ENCODE peak calls at places on chromosome 19, in eight cellular contexts. Y is PC-3, S is right atrium auricular region, D is endothelial cell of umbilical vein, E is Peyer's patch, O is ascending aorta, M is PC-9, F is stomach. Z is an unnamed sample.

GRCh38 chr19:3708207-3708931 is at the start of gene TJP3:
- DNase-seq in Y (peak), S (no peak), D (no peak), E (peak), O (no peak), M (peak), F (peak), Z (no peak)

GRCh38 chr19:17931532-17932191 is 1.2 kb upstream of the CCDC124 start:
- DNase-seq in Y (no peak), S (no peak), D (peak), E (no peak), O (no peak), M (no peak), F (no peak), Z (no peak)

GRCh38 chr19:33290956-33291622 is 11.2 kb downstream of the CEBPA start:
- DNase-seq in Y (peak), S (no peak), D (no peak), E (peak), O (no peak), M (peak), F (no peak), Z (no peak)

GRCh38 chr19:33438016-33438671 is 64.6 kb downstream of the CEBPG start:
- DNase-seq in Y (peak), S (no peak), D (no peak), E (no peak), O (no peak), M (peak), F (no peak), Z (no peak)

GRCh38 chr19:22609630-22610029 is 24.5 kb upstream of the ZNF492 start:
- DNase-seq in Y (no peak), S (peak), D (no peak), E (no peak), O (peak), M (no peak), F (no peak), Z (no peak)

GRCh38 chr19:19488041-19488874 is 27.1 kb downstream of the TSSK6 start:
- DNase-seq in Y (no peak), S (no peak), D (peak), E (no peak), O (no peak), M (no peak), F (peak), Z (no peak)

GRCh38 chr19:37933965-37934364 is 27.0 kb downstream of the SIPA1L3 start:
- DNase-seq in Y (no peak), S (no peak), D (no peak), E (peak), O (no peak), M (no peak), F (peak), Z (no peak)

GRCh38 chr19:6806488-6806887 is 34.0 kb downstream of the VAV1 start:
- DNase-seq in Y (peak), S (no peak), D (no peak), E (no peak), O (no peak), M (no peak), F (no peak), Z (no peak)

GRCh38 chr19:772730-773436 is 22.0 kb downstream of the MISP start:
- DNase-seq in Y (no peak), S (no peak), D (no peak), E (no peak), O (no peak), M (no peak), F (no peak), Z (no peak)

GRCh38 chr19:31730270-31730669 is 381.0 kb upstream of the TSHZ3 start:
- DNase-seq in Y (no peak), S (no peak), D (no peak), E (no peak), O (no peak), M (no peak), F (no peak), Z (no peak)

DNA sequence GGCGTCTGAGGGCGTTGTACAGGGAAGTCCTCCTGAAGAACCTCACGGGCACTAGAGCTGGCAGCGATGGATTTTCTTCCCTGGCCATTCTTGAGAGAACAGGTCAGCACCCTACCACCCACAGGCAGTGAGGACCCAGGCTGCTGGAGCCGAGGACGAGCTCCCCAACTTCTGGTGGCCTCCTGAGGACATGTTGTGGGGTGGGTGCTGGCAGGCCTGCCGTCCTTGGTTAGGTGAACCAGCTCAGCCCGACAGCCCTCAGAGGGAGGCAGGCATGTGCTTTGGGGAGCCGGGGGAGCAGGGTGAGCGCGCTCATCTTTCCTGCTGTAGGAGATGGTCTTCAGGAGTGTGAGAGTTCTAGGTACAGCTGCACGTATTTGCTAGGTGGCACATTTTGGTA is 15.4 kb downstream of the LYL1 start:
- DNase-seq in Y (no peak), S (no peak), D (no peak), E (no peak), O (peak), M (no peak), F (no peak), Z (no peak)
- H3K27ac ChIP-seq in Y (no peak), S (no peak), D (no peak), E (no peak), O (peak), M (no peak), F (no peak), Z (no peak)

GRCh38 chr19:50203281-50204080 is at the start of gene MYH14:
- DNase-seq in Y (peak), S (peak), D (peak), E (peak), O (peak), M (peak), F (peak), Z (no peak)
- TF ChIP-seq CTCF in Y (no peak), S (no peak), D (no peak), E (no peak), O (no peak), M (no peak), F (no peak), Z (no peak)

DNA sequence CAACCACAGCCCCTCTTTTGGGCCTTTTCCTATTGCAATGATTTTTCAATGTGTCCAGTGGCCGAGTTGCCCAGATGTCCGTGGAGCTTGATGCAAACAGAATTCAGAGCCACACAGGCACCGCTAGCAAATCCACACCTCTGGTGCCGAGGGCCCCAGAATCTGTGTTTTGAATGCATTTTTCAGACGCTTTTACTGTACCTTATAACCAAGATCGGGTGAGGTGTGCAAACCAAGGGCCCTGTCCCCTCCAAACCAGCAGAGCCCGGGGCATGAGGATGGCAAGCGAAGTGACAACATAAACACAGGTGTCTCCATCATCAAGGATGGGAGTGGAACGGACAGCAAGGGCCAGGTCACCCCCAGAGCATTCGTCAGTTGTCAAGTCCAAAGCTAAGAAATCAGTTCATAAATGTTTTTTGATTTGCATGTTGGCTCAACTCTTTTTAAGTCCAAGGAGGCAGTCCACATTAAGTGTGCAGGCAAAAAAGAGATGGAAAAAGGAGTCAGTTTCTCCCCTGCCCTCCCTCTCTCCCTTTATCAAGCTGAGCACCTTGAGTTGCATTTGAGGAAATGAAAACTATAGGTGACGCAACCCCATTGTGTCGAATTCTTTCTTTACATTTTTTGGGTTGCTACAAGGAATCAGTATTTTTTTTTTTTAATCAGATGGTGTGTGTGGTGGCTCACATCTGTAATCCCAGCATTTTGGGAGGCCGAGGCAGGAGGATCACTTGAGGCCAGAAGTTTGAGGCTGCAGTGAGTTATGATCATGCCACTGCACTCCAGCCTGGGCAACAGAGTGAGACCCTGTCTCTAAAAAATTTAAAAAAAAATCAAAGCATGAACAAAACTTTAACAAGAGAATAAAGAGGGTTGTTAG is 2.9 kb downstream of the CCDC8 start:
- DNase-seq in Y (no peak), S (no peak), D (no peak), E (no peak), O (no peak), M (no peak), F (no peak), Z (no peak)
- H3K27ac ChIP-seq in Y (no peak), S (peak), D (no peak), E (no peak), O (peak), M (no peak), F (no peak), Z (no peak)

GRCh38 chr19:13842294-13843103 is 34.4 kb upstream of the NANOS3 start:
- DNase-seq in Y (peak), S (peak), D (peak), E (peak), O (peak), M (peak), F (peak), Z (no peak)
- TF ChIP-seq CTCF in Y (no peak), S (no peak), D (peak), E (no peak), O (no peak), M (no peak), F (no peak), Z (no peak)

GRCh38 chr19:16435238-16435911 is 36.4 kb downstream of the EPS15L1 start:
- DNase-seq in Y (no peak), S (peak), D (peak), E (peak), O (peak), M (no peak), F (no peak), Z (peak)
- H3K27ac ChIP-seq in Y (no peak), S (peak), D (peak), E (peak), O (peak), M (no peak), F (peak), Z (peak)

Z was measured in AG04450.